ENCODE peak calls at places on chromosomes 7 and 10, in six cellular contexts. U, B, V, I, H and J are unnamed samples.

GRCh38 chr10:123301077-123301875 is 147.1 kb downstream of the BUB3 start:
- DNase-seq in U (no peak), B (no peak), V (no peak), I (no peak), H (peak), J (peak)

GRCh38 chr10:43857206-43857952 is 208.7 kb upstream of the ZNF32 start:
- DNase-seq in V (no peak), I (no peak), U (no peak), H (no peak), B (no peak), J (no peak)

GRCh38 chr10:133329401-133330202 is 7.1 kb downstream of the CALY start:
- DNase-seq in I (peak), B (peak), U (peak), H (peak), V (peak), J (peak)

GRCh38 chr7:116786791-116787443 is 75.5 kb upstream of the CAPZA2 start:
- DNase-seq in V (no peak), I (no peak), U (peak), H (no peak), B (peak), J (no peak)

GRCh38 chr10:31383810-31384588 is 65.0 kb downstream of the ZEB1 start:
- DNase-seq in I (no peak), V (no peak), H (no peak), U (no peak), B (no peak), J (no peak)

GRCh38 chr7:54880326-54880989 is 121.4 kb upstream of the SEC61G start:
- DNase-seq in B (peak), V (no peak), H (no peak), U (no peak), I (no peak), J (no peak)

GRCh38 chr7:113831509-113831908 is 87.3 kb downstream of the PPP1R3A start:
- DNase-seq in B (peak), H (no peak), V (no peak), I (no peak), U (no peak), J (peak)

GRCh38 chr10:123257904-123258303 is 103.7 kb downstream of the BUB3 start:
- DNase-seq in H (no peak), V (no peak), U (no peak), B (no peak), I (no peak), J (no peak)

GRCh38 chr10:58237014-58237830 is 30.5 kb downstream of the IPMK start:
- DNase-seq in I (no peak), U (no peak), H (no peak), B (no peak), V (no peak), J (no peak)